ENCODE peak calls at places on chromosome 4, in nine cellular contexts. One of them, this sample, is unnamed.

GRCh38 chr4:145528601-145529000 is 46.9 kb downstream of the SMAD1 start:
- DNase-seq in osteocyte: no peak
- DNase-seq in AG04449: no peak
- DNase-seq in AG09319: no peak
- DNase-seq in HCT116: no peak
- DNase-seq in upper lobe of right lung: no peak
- DNase-seq in BE2C: no peak
- DNase-seq in lung: no peak
- DNase-seq in lower leg skin: no peak
- DNase-seq in this sample: no peak

GRCh38 chr4:136900706-136901105 is 631.6 kb downstream of the PCDH18 start:
- DNase-seq in osteocyte: no peak
- DNase-seq in AG04449: no peak
- DNase-seq in AG09319: no peak
- DNase-seq in HCT116: no peak
- DNase-seq in upper lobe of right lung: no peak
- DNase-seq in BE2C: no peak
- DNase-seq in lung: no peak
- DNase-seq in lower leg skin: no peak
- DNase-seq in this sample: no peak

GRCh38 chr4:47631161-47631560 is 146.1 kb downstream of the ATP10D start:
- DNase-seq in osteocyte: no peak
- DNase-seq in AG04449: no peak
- DNase-seq in AG09319: no peak
- DNase-seq in HCT116: no peak
- DNase-seq in upper lobe of right lung: no peak
- DNase-seq in BE2C: peak; percentile 35
- DNase-seq in lung: no peak
- DNase-seq in lower leg skin: no peak
- DNase-seq in this sample: no peak

GRCh38 chr4:48742412-48742811 is 37.7 kb downstream of the FRYL start:
- DNase-seq in osteocyte: no peak
- DNase-seq in AG04449: no peak
- DNase-seq in AG09319: no peak
- DNase-seq in HCT116: no peak
- DNase-seq in upper lobe of right lung: no peak
- DNase-seq in BE2C: no peak
- DNase-seq in lung: no peak
- DNase-seq in lower leg skin: no peak
- DNase-seq in this sample: no peak

GRCh38 chr4:34953145-34953799 is 1291.0 kb downstream of the ARAP2 start:
- DNase-seq in osteocyte: no peak
- DNase-seq in AG04449: no peak
- DNase-seq in AG09319: no peak
- DNase-seq in HCT116: peak; percentile 65
- DNase-seq in upper lobe of right lung: no peak
- DNase-seq in BE2C: peak; percentile 67
- DNase-seq in lung: no peak
- DNase-seq in lower leg skin: no peak
- DNase-seq in this sample: no peak

GRCh38 chr4:13984996-13985780 is 357.7 kb upstream of the BOD1L1 start:
- DNase-seq in osteocyte: no peak
- DNase-seq in AG04449: no peak
- DNase-seq in AG09319: no peak
- DNase-seq in HCT116: no peak
- DNase-seq in upper lobe of right lung: no peak
- DNase-seq in BE2C: no peak
- DNase-seq in lung: no peak
- DNase-seq in lower leg skin: no peak
- DNase-seq in this sample: no peak

GRCh38 chr4:82890913-82891727 is at the start of gene SEC31A:
- DNase-seq in osteocyte: peak; percentile 98
- DNase-seq in AG04449: peak; percentile 60
- DNase-seq in AG09319: peak; percentile 82
- DNase-seq in HCT116: peak; percentile 77
- DNase-seq in upper lobe of right lung: peak; percentile 99
- DNase-seq in BE2C: peak; percentile 98
- DNase-seq in lung: peak; percentile 96
- DNase-seq in lower leg skin: peak; percentile 99
- DNase-seq in this sample: peak; percentile 97

GRCh38 chr4:3010577-3010976 is 47.2 kb downstream of the GRK4 start:
- DNase-seq in osteocyte: no peak
- DNase-seq in AG04449: no peak
- DNase-seq in AG09319: no peak
- DNase-seq in HCT116: no peak
- DNase-seq in upper lobe of right lung: no peak
- DNase-seq in BE2C: no peak
- DNase-seq in lung: no peak
- DNase-seq in lower leg skin: no peak
- DNase-seq in this sample: no peak

GRCh38 chr4:27011401-27011800 is 150.8 kb downstream of the STIM2 start:
- DNase-seq in osteocyte: no peak
- DNase-seq in AG04449: no peak
- DNase-seq in AG09319: no peak
- DNase-seq in HCT116: no peak
- DNase-seq in upper lobe of right lung: no peak
- DNase-seq in BE2C: no peak
- DNase-seq in lung: no peak
- DNase-seq in lower leg skin: no peak
- DNase-seq in this sample: no peak

GRCh38 chr4:123995939-123996338 is 599.3 kb downstream of the SPRY1 start:
- DNase-seq in osteocyte: no peak
- DNase-seq in AG04449: peak; percentile 70
- DNase-seq in AG09319: no peak
- DNase-seq in HCT116: no peak
- DNase-seq in upper lobe of right lung: no peak
- DNase-seq in BE2C: no peak
- DNase-seq in lung: no peak
- DNase-seq in lower leg skin: no peak
- DNase-seq in this sample: no peak

GRCh38 chr4:38601244-38601915 is 62.6 kb upstream of the KLF3 start:
- DNase-seq in osteocyte: peak; percentile 38
- DNase-seq in AG04449: no peak
- DNase-seq in AG09319: no peak
- DNase-seq in HCT116: no peak
- DNase-seq in upper lobe of right lung: no peak
- DNase-seq in BE2C: no peak
- DNase-seq in lung: peak; percentile 48
- DNase-seq in lower leg skin: no peak
- DNase-seq in this sample: no peak

GRCh38 chr4:11622961-11623725 is 194.4 kb upstream of the HS3ST1 start:
- DNase-seq in osteocyte: no peak
- DNase-seq in AG04449: no peak
- DNase-seq in AG09319: no peak
- DNase-seq in HCT116: no peak
- DNase-seq in upper lobe of right lung: no peak
- DNase-seq in BE2C: no peak
- DNase-seq in lung: no peak
- DNase-seq in lower leg skin: no peak
- DNase-seq in this sample: no peak

GRCh38 chr4:7210818-7211217 is 18.5 kb downstream of the SORCS2 start:
- DNase-seq in osteocyte: no peak
- DNase-seq in AG04449: peak; percentile 37
- DNase-seq in AG09319: peak; percentile 51
- DNase-seq in HCT116: no peak
- DNase-seq in upper lobe of right lung: no peak
- DNase-seq in BE2C: no peak
- DNase-seq in lung: no peak
- DNase-seq in lower leg skin: no peak
- DNase-seq in this sample: no peak

GRCh38 chr4:42703776-42704175 is 46.9 kb upstream of the ATP8A1 start:
- DNase-seq in osteocyte: no peak
- DNase-seq in AG04449: no peak
- DNase-seq in AG09319: no peak
- DNase-seq in HCT116: no peak
- DNase-seq in upper lobe of right lung: no peak
- DNase-seq in BE2C: peak; percentile 28
- DNase-seq in lung: no peak
- DNase-seq in lower leg skin: no peak
- DNase-seq in this sample: no peak

GRCh38 chr4:64497526-64497925 is 88.3 kb upstream of the TECRL start:
- DNase-seq in osteocyte: no peak
- DNase-seq in AG04449: no peak
- DNase-seq in AG09319: no peak
- DNase-seq in HCT116: no peak
- DNase-seq in upper lobe of right lung: no peak
- DNase-seq in BE2C: no peak
- DNase-seq in lung: no peak
- DNase-seq in lower leg skin: no peak
- DNase-seq in this sample: no peak

GRCh38 chr4:26388671-26389070 is 67.9 kb downstream of the RBPJ start:
- DNase-seq in osteocyte: no peak
- DNase-seq in AG04449: no peak
- DNase-seq in AG09319: no peak
- DNase-seq in HCT116: no peak
- DNase-seq in upper lobe of right lung: no peak
- DNase-seq in BE2C: no peak
- DNase-seq in lung: no peak
- DNase-seq in lower leg skin: no peak
- DNase-seq in this sample: no peak

GRCh38 chr4:7423801-7424552 is 10.8 kb downstream of the PSAPL1 start:
- DNase-seq in osteocyte: peak; percentile 79
- DNase-seq in AG04449: no peak
- DNase-seq in AG09319: no peak
- DNase-seq in HCT116: no peak
- DNase-seq in upper lobe of right lung: peak; percentile 38
- DNase-seq in BE2C: peak; percentile 1
- DNase-seq in lung: no peak
- DNase-seq in lower leg skin: peak; percentile 74
- DNase-seq in this sample: no peak

GRCh38 chr4:112916868-112917267 is 132.6 kb upstream of the ANK2 start:
- DNase-seq in osteocyte: no peak
- DNase-seq in AG04449: peak; percentile 31
- DNase-seq in AG09319: no peak
- DNase-seq in HCT116: no peak
- DNase-seq in upper lobe of right lung: no peak
- DNase-seq in BE2C: no peak
- DNase-seq in lung: no peak
- DNase-seq in lower leg skin: no peak
- DNase-seq in this sample: no peak

GRCh38 chr4:18815779-18816173 is 794.2 kb upstream of the LCORL start:
- DNase-seq in osteocyte: no peak
- DNase-seq in AG04449: no peak
- DNase-seq in AG09319: no peak
- DNase-seq in HCT116: no peak
- DNase-seq in upper lobe of right lung: no peak
- DNase-seq in BE2C: peak; percentile 41
- DNase-seq in lung: no peak
- DNase-seq in lower leg skin: no peak
- DNase-seq in this sample: no peak

GRCh38 chr4:127251423-127251822 is 381.3 kb upstream of the INTU start:
- DNase-seq in osteocyte: no peak
- DNase-seq in AG04449: peak; percentile 23
- DNase-seq in AG09319: no peak
- DNase-seq in HCT116: no peak
- DNase-seq in upper lobe of right lung: no peak
- DNase-seq in BE2C: no peak
- DNase-seq in lung: no peak
- DNase-seq in lower leg skin: no peak
- DNase-seq in this sample: no peak

DNA sequence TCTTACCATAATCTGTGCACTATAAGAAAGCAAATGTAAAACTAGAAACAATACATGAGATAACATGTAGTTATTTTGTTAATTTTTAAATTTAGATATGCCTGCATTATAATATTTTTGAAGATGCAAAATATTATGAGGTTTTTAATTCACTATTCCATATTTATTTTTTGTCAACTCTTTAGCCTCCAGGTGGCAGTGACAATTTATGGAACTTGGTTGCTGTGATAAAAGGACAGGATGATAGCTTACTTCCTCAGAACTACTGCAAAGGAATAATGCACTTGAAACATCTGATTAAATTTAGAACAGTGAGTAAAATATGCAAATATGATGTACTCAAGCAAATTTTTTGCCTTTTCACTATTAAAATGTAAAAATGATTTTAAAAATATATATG is 45.1 kb downstream of the SPATA4 start:
- DNase-seq in osteocyte: no peak
- DNase-seq in AG04449: no peak
- DNase-seq in AG09319: peak; percentile 11
- DNase-seq in HCT116: peak; percentile 23
- DNase-seq in upper lobe of right lung: no peak
- DNase-seq in BE2C: no peak
- DNase-seq in lung: no peak
- DNase-seq in lower leg skin: no peak
- DNase-seq in this sample: no peak
- TF ChIP-seq CTCF in osteocyte: peak; percentile 60
- TF ChIP-seq CTCF in AG04449: peak; percentile 5
- TF ChIP-seq CTCF in AG09319: peak; percentile 39
- TF ChIP-seq CTCF in HCT116: peak; percentile 19
- TF ChIP-seq CTCF in upper lobe of right lung: peak; percentile 21
- TF ChIP-seq CTCF in BE2C: peak; percentile 46
- TF ChIP-seq CTCF in lung: no peak
- TF ChIP-seq CTCF in lower leg skin: no peak
- TF ChIP-seq CTCF in this sample: no peak

GRCh38 chr4:61201562-61202099 is 1.5 kb downstream of the ADGRL3 start:
- DNase-seq in osteocyte: peak; percentile 85
- DNase-seq in AG04449: no peak
- DNase-seq in AG09319: no peak
- DNase-seq in HCT116: no peak
- DNase-seq in upper lobe of right lung: no peak
- DNase-seq in BE2C: peak; percentile 9
- DNase-seq in lung: no peak
- DNase-seq in lower leg skin: peak; percentile 82
- DNase-seq in this sample: peak; percentile 53
- TF ChIP-seq CTCF in osteocyte: no peak
- TF ChIP-seq CTCF in AG04449: no peak
- TF ChIP-seq CTCF in AG09319: no peak
- TF ChIP-seq CTCF in HCT116: no peak
- TF ChIP-seq CTCF in upper lobe of right lung: no peak
- TF ChIP-seq CTCF in BE2C: no peak
- TF ChIP-seq CTCF in lung: no peak
- TF ChIP-seq CTCF in lower leg skin: no peak
- TF ChIP-seq CTCF in this sample: no peak

GRCh38 chr4:162560073-162560472 is 396.3 kb upstream of the FSTL5 start:
- DNase-seq in osteocyte: no peak
- DNase-seq in AG04449: no peak
- DNase-seq in AG09319: no peak
- DNase-seq in HCT116: no peak
- DNase-seq in upper lobe of right lung: no peak
- DNase-seq in BE2C: no peak
- DNase-seq in lung: no peak
- DNase-seq in lower leg skin: no peak
- DNase-seq in this sample: no peak
- TF ChIP-seq CTCF in osteocyte: no peak
- TF ChIP-seq CTCF in AG04449: no peak
- TF ChIP-seq CTCF in AG09319: no peak
- TF ChIP-seq CTCF in HCT116: no peak
- TF ChIP-seq CTCF in upper lobe of right lung: no peak
- TF ChIP-seq CTCF in BE2C: no peak
- TF ChIP-seq CTCF in lung: no peak
- TF ChIP-seq CTCF in lower leg skin: no peak
- TF ChIP-seq CTCF in this sample: no peak

DNA sequence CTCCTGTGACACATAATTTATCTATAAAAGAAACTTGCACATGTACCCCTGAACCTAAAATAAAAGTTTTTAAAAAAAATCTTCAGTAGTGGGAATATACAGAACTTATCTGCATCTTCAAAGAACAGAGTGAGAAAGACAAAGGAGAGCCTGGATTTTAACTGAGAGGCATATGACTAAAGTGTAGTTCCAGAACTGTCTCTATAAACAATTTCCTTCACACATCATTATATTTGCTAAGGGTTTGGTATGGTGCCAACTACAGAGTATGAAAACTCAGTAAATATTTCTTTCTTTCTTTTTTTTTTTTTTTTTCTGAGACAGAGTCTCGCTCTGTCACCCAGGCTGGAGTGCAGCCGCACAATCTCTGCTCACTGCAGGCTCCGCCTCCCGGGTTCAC is 49.9 kb upstream of the NFKB1 start:
- DNase-seq in osteocyte: no peak
- DNase-seq in AG04449: no peak
- DNase-seq in AG09319: no peak
- DNase-seq in HCT116: no peak
- DNase-seq in upper lobe of right lung: no peak
- DNase-seq in BE2C: no peak
- DNase-seq in lung: no peak
- DNase-seq in lower leg skin: no peak
- DNase-seq in this sample: no peak
- TF ChIP-seq CTCF in osteocyte: no peak
- TF ChIP-seq CTCF in AG04449: no peak
- TF ChIP-seq CTCF in AG09319: no peak
- TF ChIP-seq CTCF in HCT116: no peak
- TF ChIP-seq CTCF in upper lobe of right lung: no peak
- TF ChIP-seq CTCF in BE2C: no peak
- TF ChIP-seq CTCF in lung: no peak
- TF ChIP-seq CTCF in lower leg skin: no peak
- TF ChIP-seq CTCF in this sample: no peak